ENCODE peak calls at places on chromosomes 16 and 17, in seven cellular contexts. T is IMR-90, I is H9, G is H1, E is mesenchymal stem cell, O is neuronal stem cell, S is mesendoderm. N is an unnamed sample.

GRCh38 chr17:74527081-74527480 is 4.2 kb downstream of the CD300LB start:
- DNase-seq in S (no peak), I (peak; percentile 12), E (no peak), T (no peak), G (no peak), O (no peak), N (no peak)

GRCh38 chr16:69820926-69821541 is 58.9 kb downstream of the WWP2 start:
- DNase-seq in O (no peak), T (peak; percentile 24), E (no peak), S (no peak), I (no peak), G (no peak), N (no peak)

GRCh38 chr17:7313028-7313889 is 1.9 kb downstream of the GPS2 start:
- DNase-seq in O (no peak), E (no peak), I (peak; percentile 60), S (peak; percentile 74), G (no peak), T (peak; percentile 2), N (no peak)

GRCh38 chr16:85563031-85563430 is 50.1 kb upstream of the GSE1 start:
- DNase-seq in E (no peak), T (no peak), S (no peak), I (no peak), O (no peak), G (no peak), N (no peak)

GRCh38 chr16:67547423-67548264 is 14.7 kb upstream of the CTCF start:
- DNase-seq in I (no peak), G (no peak), T (no peak), E (no peak), S (no peak), O (no peak), N (no peak)

GRCh38 chr17:68706351-68706750 is 105.2 kb upstream of the FAM20A start:
- DNase-seq in I (no peak), O (no peak), T (no peak), S (no peak), G (no peak), E (no peak), N (no peak)

GRCh38 chr17:205176-205538 is 23.7 kb upstream of the DOC2B start:
- DNase-seq in S (no peak), T (no peak), E (no peak), I (no peak), O (no peak), G (no peak), N (no peak)

GRCh38 chr17:69581061-69581955 is 166.8 kb downstream of the MAP2K6 start:
- DNase-seq in E (peak; percentile 55), S (no peak), T (peak; percentile 47), O (no peak), G (no peak), I (peak; percentile 34), N (no peak)

GRCh38 chr17:77996256-77996655 is 37.8 kb downstream of the TNRC6C start:
- DNase-seq in T (no peak), G (no peak), I (no peak), O (no peak), E (no peak), S (no peak), N (no peak)

GRCh38 chr17:76270770-76271668 is 5.9 kb downstream of the UBALD2 start:
- DNase-seq in E (no peak), T (no peak), G (no peak), O (no peak), I (no peak), S (no peak), N (no peak)

GRCh38 chr16:78072275-78072674 is 27.2 kb upstream of the WWOX start:
- DNase-seq in G (peak; percentile 59), S (peak; percentile 69), E (no peak), T (no peak), I (peak; percentile 65), O (no peak), N (no peak)

GRCh38 chr16:16042076-16042475 is 92.7 kb downstream of the ABCC1 start:
- DNase-seq in I (no peak), G (no peak), E (peak; percentile 18), S (no peak), T (peak; percentile 88), O (no peak), N (no peak)

GRCh38 chr16:80250376-80250775 is 290.4 kb upstream of the DYNLRB2 start:
- DNase-seq in S (peak; percentile 10), T (no peak), G (no peak), I (no peak), O (no peak), E (no peak), N (peak; percentile 10)

GRCh38 chr16:28998837-28999236 is 14.0 kb downstream of the LAT start:
- DNase-seq in O (no peak), I (no peak), S (no peak), E (no peak), T (no peak), G (no peak), N (no peak)

GRCh38 chr17:58394534-58395223 is 22.7 kb downstream of the RNF43 start:
- DNase-seq in T (no peak), O (no peak), E (no peak), S (no peak), G (no peak), I (no peak), N (no peak)

GRCh38 chr17:75854111-75854748 is 905 bp downstream of the WBP2 start:
- DNase-seq in T (peak; percentile 57), I (peak; percentile 44), O (no peak), E (peak; percentile 91), S (peak; percentile 84), G (no peak), N (peak; percentile 89)

GRCh38 chr16:68860978-68861892 is 17.9 kb downstream of the TANGO6 start:
- DNase-seq in S (peak; percentile 26), T (no peak), G (no peak), I (no peak), O (no peak), E (no peak), N (no peak)

GRCh38 chr16:70157477-70158260 is 15.9 kb upstream of the CLEC18C start:
- DNase-seq in E (no peak), T (no peak), I (no peak), S (no peak), G (no peak), O (no peak), N (no peak)

GRCh38 chr17:55710829-55711496 is 11.7 kb downstream of the TMEM100 start:
- DNase-seq in G (no peak), O (no peak), E (no peak), I (no peak), T (no peak), S (no peak), N (no peak)

GRCh38 chr16:56643080-56643778 is 4.8 kb downstream of the MT1A start:
- DNase-seq in I (peak; percentile 79), S (peak; percentile 52), G (no peak), O (no peak), E (no peak), T (no peak), N (peak; percentile 83)

GRCh38 chr16:68732068-68732680 is 4.9 kb upstream of the CDH1 start:
- DNase-seq in I (peak; percentile 82), E (no peak), O (no peak), T (no peak), G (no peak), S (peak; percentile 88), N (peak; percentile 95)

GRCh38 chr16:27199747-27200146 is 3.6 kb upstream of the KDM8 start:
- DNase-seq in G (no peak), T (no peak), I (no peak), S (no peak), E (peak; percentile 10), O (no peak), N (no peak)

GRCh38 chr17:74227271-74227670 is 13.9 kb downstream of the TTYH2 start:
- DNase-seq in O (no peak), G (no peak), T (no peak), I (no peak), E (no peak), S (no peak), N (no peak)

GRCh38 chr17:61928101-61928436 is 287 bp upstream of the INTS2 start:
- DNase-seq in O (no peak), G (no peak), T (no peak), E (no peak), I (no peak), S (no peak), N (no peak)
- H3K23ac ChIP-seq in O (no peak overlapping the region), G (no peak overlapping the region), T (peak overlapping the region; percentile 34), E (no peak overlapping the region), I (no peak overlapping the region), S (no peak overlapping the region), N (no peak overlapping the region)

GRCh38 chr17:44348234-44348987 is 3.3 kb downstream of the GRN start:
- DNase-seq in S (no peak), T (peak; percentile 57), G (no peak), O (no peak), I (no peak), E (peak; percentile 40), N (peak; percentile 37)
- H3K23ac ChIP-seq in S (no peak overlapping the region), T (no peak overlapping the region), G (no peak overlapping the region), O (no peak overlapping the region), I (no peak overlapping the region), E (no peak overlapping the region), N (no peak overlapping the region)

GRCh38 chr17:80212962-80213650 is 7.0 kb downstream of the SGSH start:
- DNase-seq in O (no peak), I (no peak), S (no peak), T (no peak), G (no peak), E (no peak), N (no peak)

GRCh38 chr17:80212109-80212508 is 8.0 kb downstream of the SGSH start:
- DNase-seq in E (no peak), G (no peak), I (no peak), O (no peak), T (no peak), S (no peak), N (no peak)

GRCh38 chr17:80210348-80211108 is 9.6 kb downstream of the SGSH start:
- DNase-seq in E (no peak), G (no peak), S (no peak), I (no peak), T (no peak), O (no peak), N (no peak)

GRCh38 chr17:80208050-80208449 is 12.1 kb downstream of the SGSH start:
- DNase-seq in S (no peak), E (no peak), G (no peak), O (no peak), I (no peak), T (no peak), N (no peak)

GRCh38 chr17:80209765-80210164 is 10.4 kb downstream of the SGSH start:
- DNase-seq in I (no peak), E (no peak), O (no peak), T (no peak), G (no peak), S (no peak), N (no peak)
- H3K23ac ChIP-seq in I (no peak overlapping the region), E (no peak overlapping the region), O (no peak overlapping the region), T (no peak overlapping the region), G (no peak overlapping the region), S (no peak overlapping the region), N (no peak overlapping the region)

GRCh38 chr16:88416686-88417085 is 33.9 kb downstream of the ZNF469 start:
- DNase-seq in I (no peak), O (no peak), S (no peak), T (no peak), E (no peak), G (no peak), N (no peak)
- H3K23ac ChIP-seq in I (no peak overlapping the region), O (no peak overlapping the region), S (no peak overlapping the region), T (no peak overlapping the region), E (no peak overlapping the region), G (no peak overlapping the region), N (no peak overlapping the region)